ENCODE peak calls at places on chromosomes 1 and 21, in ten cellular contexts. Q is left ventricle myocardium inferior; E is astrocyte; I is HepG2; G is breast epithelium; Y is SK-N-SH; H is fibroblast of lung; O is CD8-positive, alpha-beta T cell; T is H9; D is lower lobe of right lung. X is an unnamed sample. For H3K27me3, the result is how much of the 10 kb centered on the place peaks cover.

GRCh38 chr1:185388815-185389214 is 71.8 kb upstream of the IVNS1ABP start:
- DNase-seq in H (no peak), O (no peak), T (no peak), Q (no peak), E (no peak), D (no peak), Y (no peak), G (no peak), I (no peak), X (no peak)

GRCh38 chr1:41868241-41868953 is 50.3 kb downstream of the HIVEP3 start:
- DNase-seq in T (no peak), D (no peak), O (no peak), E (no peak), H (no peak), I (no peak), Q (no peak), G (no peak), Y (no peak), X (no peak)

GRCh38 chr1:41572224-41572623 is 87.7 kb upstream of the EDN2 start:
- DNase-seq in T (no peak), Q (no peak), I (no peak), D (no peak), H (no peak), O (no peak), G (no peak), Y (no peak), E (no peak), X (no peak)

GRCh38 chr1:53110370-53111072 is 31.9 kb downstream of the SLC1A7 start:
- DNase-seq in Q (no peak), Y (no peak), H (peak), T (no peak), I (no peak), O (no peak), D (peak), E (peak), G (no peak), X (no peak)

GRCh38 chr1:205568135-205568468 is 63.6 kb downstream of the CDK18 start:
- DNase-seq in O (no peak), G (no peak), E (no peak), H (no peak), T (no peak), I (no peak), Y (no peak), D (no peak), Q (no peak), X (no peak)

GRCh38 chr1:51990478-51990965 is at the start of gene RAB3B:
- DNase-seq in H (peak), I (peak), G (peak), D (peak), T (peak), O (peak), Y (peak), Q (peak), E (peak), X (peak)

GRCh38 chr1:114832057-114832456 is 22.6 kb upstream of the SYCP1 start:
- DNase-seq in Q (no peak), T (no peak), I (no peak), H (no peak), G (no peak), Y (no peak), D (no peak), O (no peak), E (no peak), X (no peak)

GRCh38 chr1:39957299-39958020 is 2.5 kb downstream of the MFSD2A start:
- DNase-seq in D (no peak), T (no peak), G (no peak), O (no peak), I (no peak), Y (peak), E (no peak), H (peak), Q (no peak), X (no peak)

GRCh38 chr1:26550946-26551345 is 21.4 kb downstream of the RPS6KA1 start:
- DNase-seq in H (no peak), D (no peak), E (no peak), G (no peak), O (no peak), Y (peak), I (no peak), T (no peak), Q (no peak), X (no peak)

GRCh38 chr1:151728151-151728711 is 6.9 kb downstream of the RIIAD1 start:
- DNase-seq in I (no peak), G (no peak), T (peak), E (peak), H (peak), D (no peak), Y (peak), O (no peak), Q (no peak), X (no peak)

GRCh38 chr21:33661146-33661545 is 18.8 kb downstream of the ITSN1 start:
- DNase-seq in H (no peak), I (no peak), O (no peak), Y (no peak), D (no peak), E (no peak), T (no peak), Q (no peak), G (no peak), X (no peak)

GRCh38 chr21:33976082-33976979 is 60.7 kb upstream of the ATP5PO start:
- DNase-seq in O (peak), G (no peak), I (peak), D (no peak), Y (no peak), H (peak), Q (peak), T (no peak), E (peak), X (peak)

GRCh38 chr1:156489166-156489934 is 11.2 kb downstream of the MEF2D start:
- DNase-seq in Y (peak), D (no peak), T (peak), I (no peak), O (no peak), Q (peak), H (no peak), E (no peak), G (no peak), X (peak)

GRCh38 chr1:10402729-10403274 is 3.9 kb downstream of the PGD start:
- DNase-seq in Y (no peak), Q (no peak), H (peak), E (peak), I (no peak), T (no peak), G (no peak), O (no peak), D (no peak), X (no peak)

GRCh38 chr1:153944005-153944821 is 2.3 kb downstream of the DENND4B start:
- DNase-seq in G (no peak), Y (peak), D (no peak), Q (no peak), O (no peak), H (no peak), I (no peak), T (no peak), E (no peak), X (peak)

GRCh38 chr1:246608616-246609376 is 42.5 kb downstream of the CNST start:
- DNase-seq in H (peak), E (peak), Q (peak), I (peak), T (peak), O (no peak), G (peak), Y (peak), D (peak), X (peak)

GRCh38 chr1:24202987-24203386 is 15.9 kb upstream of the IFNLR1 start:
- DNase-seq in H (no peak), D (no peak), O (no peak), T (no peak), E (no peak), Y (no peak), G (no peak), Q (no peak), I (no peak), X (no peak)

GRCh38 chr1:236103646-236104218 is 38.6 kb upstream of the GPR137B start:
- DNase-seq in I (peak), O (peak), H (peak), Q (no peak), G (no peak), Y (peak), E (peak), D (no peak), T (peak), X (no peak)

GRCh38 chr21:36859744-36860501 is 106.5 kb downstream of the HLCS start:
- DNase-seq in Y (peak), G (no peak), H (peak), T (peak), Q (peak), E (no peak), O (no peak), I (peak), D (peak), X (peak)

GRCh38 chr1:161219078-161219892 is 4.1 kb downstream of the APOA2 start:
- DNase-seq in I (peak), Q (no peak), Y (no peak), H (no peak), T (no peak), D (no peak), G (no peak), E (no peak), O (no peak), X (no peak)

GRCh38 chr1:157240495-157241184 is 102.4 kb upstream of the ETV3 start:
- DNase-seq in T (no peak), I (peak), H (no peak), Y (no peak), D (peak), E (no peak), O (no peak), G (no peak), Q (no peak), X (no peak)

GRCh38 chr1:78491311-78492071 is 717 bp downstream of the PTGFR start:
- DNase-seq in D (no peak), O (no peak), Y (peak), E (peak), I (no peak), T (peak), Q (peak), G (no peak), H (peak), X (peak)

GRCh38 chr1:1677718-1678580 is 14.6 kb downstream of the SLC35E2B start:
- DNase-seq in Y (peak), G (no peak), Q (no peak), I (no peak), H (no peak), D (peak), O (no peak), E (no peak), T (no peak), X (peak)

GRCh38 chr1:160777486-160778089 is 18.4 kb upstream of the LY9 start:
- DNase-seq in G (no peak), Y (peak), H (no peak), E (no peak), D (no peak), I (peak), O (no peak), T (peak), Q (no peak), X (no peak)

GRCh38 chr1:79849388-79849787 is 842.9 kb upstream of the ADGRL4 start:
- DNase-seq in T (no peak), D (no peak), E (no peak), Q (no peak), Y (no peak), O (no peak), G (no peak), I (no peak), H (no peak), X (no peak)

GRCh38 chr1:155005076-155005971 is 2.7 kb downstream of the ZBTB7B start:
- DNase-seq in Y (no peak), E (no peak), D (peak), G (peak), Q (peak), I (no peak), H (peak), O (no peak), T (no peak), X (peak)

GRCh38 chr1:155004352-155005075 is 1.9 kb downstream of the ZBTB7B start:
- DNase-seq in D (no peak), Y (no peak), T (peak), O (no peak), I (no peak), Q (no peak), H (no peak), E (no peak), G (no peak), X (no peak)

GRCh38 chr1:155002479-155003226 is at the start of gene ZBTB7B:
- DNase-seq in E (no peak), I (no peak), Q (no peak), Y (no peak), G (no peak), O (no peak), D (peak), H (peak), T (peak), X (peak)

GRCh38 chr1:155003227-155003765 is 694 bp downstream of the ZBTB7B start:
- DNase-seq in H (peak), Q (no peak), O (no peak), Y (peak), E (no peak), G (no peak), T (peak), D (no peak), I (no peak), X (no peak)

DNA sequence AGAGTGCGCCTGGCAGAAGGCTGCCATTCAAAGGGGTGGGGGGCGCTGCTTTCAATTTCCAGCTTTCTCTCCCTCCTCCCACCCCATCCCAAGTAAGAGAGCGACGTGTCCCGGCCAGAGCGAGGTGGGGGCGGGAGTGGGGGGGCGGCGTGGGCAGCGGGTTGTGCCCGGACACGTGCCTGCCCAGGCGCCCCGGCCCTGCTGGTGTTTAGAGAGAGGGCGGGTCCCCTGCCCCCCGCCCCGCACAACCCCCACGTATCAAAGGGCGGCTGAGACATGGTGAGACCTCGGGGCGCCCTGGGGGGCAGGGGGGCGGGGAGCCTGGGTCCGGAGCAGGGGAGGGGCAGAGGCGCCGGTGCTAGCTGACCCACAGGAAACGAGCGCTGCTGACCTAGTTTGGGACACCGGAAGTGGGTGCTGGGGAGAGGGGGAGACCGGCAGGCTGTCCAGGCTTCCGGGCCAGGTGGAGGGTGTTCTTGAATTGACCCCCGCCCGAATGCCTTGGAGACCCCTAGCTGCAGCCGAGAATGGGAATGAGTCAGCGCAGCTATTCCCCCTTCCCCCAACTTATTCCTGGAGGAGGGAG is 1.3 kb downstream of the ZBTB7B start:
- DNase-seq in G (no peak), D (peak), H (peak), I (peak), O (no peak), T (peak), Q (peak), Y (peak), E (peak), X (peak)
- TF ChIP-seq CTCF in G (no peak), D (no peak), H (no peak), I (no peak), O (no peak), T (no peak), Q (no peak), Y (no peak), E (no peak), X (no peak)

DNA sequence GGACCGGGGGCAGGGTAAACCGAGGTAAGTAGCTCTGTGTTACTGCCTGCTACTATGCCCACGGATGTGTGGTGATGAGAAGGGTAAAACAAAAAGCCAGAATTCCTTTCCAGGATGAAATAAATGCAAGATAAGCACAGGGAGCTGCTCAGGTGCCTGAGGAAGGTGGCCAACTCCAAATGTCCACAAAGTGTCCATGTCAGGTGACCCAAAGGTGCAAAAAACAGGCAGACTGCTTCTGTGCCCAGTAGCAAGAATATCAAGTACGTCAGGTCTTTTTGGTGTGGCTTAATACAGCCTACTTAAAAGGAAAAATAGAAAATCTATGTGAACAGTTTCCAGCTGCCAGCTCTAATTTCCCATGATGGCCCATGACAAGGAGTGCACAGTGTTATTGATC is 279.3 kb downstream of the SETD4 start:
- DNase-seq in H (no peak), I (no peak), E (no peak), G (no peak), Q (no peak), D (no peak), Y (no peak), O (no peak), T (no peak), X (no peak)
- H3K27me3 ChIP-seq in H (under half), I (under half), E (under half), G (under half), Q (under half), D (under half), Y (under half), O (under half), T (under half), X (under half)

GRCh38 chr1:37561794-37562132 is 5.0 kb downstream of the DNALI1 start:
- DNase-seq in G (no peak), D (no peak), O (no peak), Q (no peak), E (no peak), Y (peak), H (peak), T (peak), I (peak), X (no peak)
- TF ChIP-seq CTCF in G (peak), D (peak), O (peak), Q (peak), E (peak), Y (peak), H (peak), T (peak), I (peak), X (peak)

GRCh38 chr21:31232344-31232743 is 111.7 kb downstream of the TIAM1 start:
- DNase-seq in T (no peak), I (no peak), E (no peak), Y (no peak), Q (no peak), H (no peak), D (no peak), G (no peak), O (no peak), X (no peak)

GRCh38 chr21:31233711-31234110 is 110.3 kb downstream of the TIAM1 start:
- DNase-seq in O (no peak), I (no peak), D (no peak), Q (no peak), T (no peak), G (no peak), Y (no peak), E (no peak), H (no peak), X (no peak)

GRCh38 chr21:31235671-31236450 is 108.2 kb downstream of the TIAM1 start:
- DNase-seq in E (peak), D (no peak), Q (no peak), T (no peak), G (no peak), Y (no peak), I (no peak), H (peak), O (no peak), X (no peak)

GRCh38 chr21:31234936-31235335 is 109.1 kb downstream of the TIAM1 start:
- DNase-seq in G (no peak), Q (no peak), I (no peak), H (no peak), T (no peak), Y (no peak), D (no peak), E (no peak), O (no peak), X (no peak)

DNA sequence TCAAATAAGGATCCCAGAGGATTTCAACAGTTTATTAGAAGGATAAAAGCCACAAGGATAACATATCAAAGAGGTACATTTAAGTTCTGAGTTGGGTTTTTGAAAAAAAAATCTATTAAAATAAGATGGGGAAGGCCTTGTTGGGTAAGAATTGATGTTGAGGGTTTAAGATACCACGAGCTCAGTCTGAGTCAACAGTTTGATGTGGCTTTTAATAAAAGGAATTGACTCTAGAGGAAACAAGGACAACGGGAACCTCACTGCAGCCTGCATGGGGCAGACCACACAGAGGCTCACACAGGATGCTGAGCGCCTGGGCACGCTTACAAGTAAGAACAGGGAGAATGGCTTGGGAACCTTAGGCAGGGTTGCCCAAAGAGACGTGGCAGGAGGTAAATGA is 107.5 kb downstream of the TIAM1 start:
- DNase-seq in O (no peak), H (peak), T (no peak), D (no peak), I (no peak), G (no peak), Q (no peak), E (peak), Y (no peak), X (no peak)
- H3K27me3 ChIP-seq in O (under half), H (under half), T (under half), D (under half), I (under half), G (under half), Q (under half), E (under half), Y (under half), X (under half)

GRCh38 chr1:62066713-62067112 is 127.9 kb upstream of the L1TD1 start:
- DNase-seq in G (no peak), D (no peak), E (no peak), O (no peak), Q (no peak), I (no peak), H (no peak), T (no peak), Y (no peak), X (no peak)

GRCh38 chr1:62068302-62068936 is 126.2 kb upstream of the L1TD1 start:
- DNase-seq in H (no peak), Y (no peak), I (no peak), O (no peak), G (no peak), D (no peak), T (no peak), Q (no peak), E (no peak), X (peak)

GRCh38 chr1:62068978-62069377 is 125.7 kb upstream of the L1TD1 start:
- DNase-seq in I (no peak), T (no peak), G (no peak), Q (no peak), H (no peak), E (no peak), Y (no peak), O (no peak), D (no peak), X (peak)

GRCh38 chr1:62071695-62072094 is 123.0 kb upstream of the L1TD1 start:
- DNase-seq in D (no peak), T (no peak), E (no peak), O (no peak), I (no peak), G (no peak), H (no peak), Y (no peak), Q (no peak), X (no peak)

GRCh38 chr1:62070384-62071011 is 124.2 kb upstream of the L1TD1 start:
- DNase-seq in G (no peak), E (no peak), I (no peak), Q (no peak), T (no peak), Y (peak), O (no peak), H (no peak), D (no peak), X (no peak)
- TF ChIP-seq CTCF in G (no peak), E (peak), I (peak), Q (peak), T (peak), Y (peak), O (no peak), H (peak), D (peak), X (peak)

GRCh38 chr1:197913495-197914276 is 3.5 kb upstream of the LHX9 start:
- DNase-seq in G (no peak), Q (no peak), E (no peak), T (no peak), O (no peak), Y (peak), D (no peak), H (no peak), I (no peak), X (no peak)

GRCh38 chr1:197915217-197915616 is 2.0 kb upstream of the LHX9 start:
- DNase-seq in Q (no peak), G (no peak), D (no peak), Y (peak), O (no peak), I (no peak), T (no peak), E (no peak), H (no peak), X (no peak)

GRCh38 chr1:197915797-197916686 is 1.1 kb upstream of the LHX9 start:
- DNase-seq in Q (peak), H (peak), O (no peak), T (peak), D (peak), I (peak), Y (peak), G (no peak), E (peak), X (peak)

GRCh38 chr1:197912739-197913494 is 4.3 kb upstream of the LHX9 start:
- DNase-seq in D (no peak), Y (peak), I (no peak), O (no peak), H (no peak), G (no peak), T (no peak), Q (no peak), E (no peak), X (no peak)

GRCh38 chr1:197914510-197914909 is 2.7 kb upstream of the LHX9 start:
- DNase-seq in Y (no peak), H (no peak), E (no peak), I (no peak), T (no peak), D (no peak), G (no peak), Q (no peak), O (no peak), X (no peak)
- H3K27me3 ChIP-seq in Y (under half), H (half or more), E (half or more), I (under half), T (half or more), D (half or more), G (under half), Q (half or more), O (half or more), X (half or more)

X was measured in heart right ventricle.